ENCODE peak calls at places on chromosomes 4 and X, in four cellular contexts. I, B, G and H are unnamed samples.

GRCh38 chrX:110086916-110087484 is 84.1 kb downstream of the TMEM164 start:
- DNase-seq in I (no peak), B (no peak), G (no peak), H (no peak)

GRCh38 chr4:26452565-26453531 is 37.4 kb downstream of the CCKAR start:
- DNase-seq in I (no peak), B (no peak), G (no peak), H (no peak)

GRCh38 chrX:118726887-118727685 is at the start of gene IL13RA1:
- DNase-seq in I (no peak), B (peak; percentile 8), G (no peak), H (no peak)

GRCh38 chr4:95108883-95109421 is 351.2 kb downstream of the BMPR1B start:
- DNase-seq in I (no peak), B (no peak), G (no peak), H (no peak)

GRCh38 chr4:23934915-23935314 is 45.1 kb upstream of the PPARGC1A start:
- DNase-seq in I (no peak), B (no peak), G (no peak), H (no peak)

GRCh38 chr4:123825596-123826291 is 429.1 kb downstream of the SPRY1 start:
- DNase-seq in I (no peak), B (no peak), G (no peak), H (no peak)

GRCh38 chr4:13640149-13640671 is 12.7 kb upstream of the BOD1L1 start:
- DNase-seq in I (no peak), B (no peak), G (no peak), H (no peak)

GRCh38 chrX:45322382-45322781 is 121.7 kb upstream of the DIPK2B start:
- DNase-seq in I (no peak), B (no peak), G (no peak), H (no peak)

GRCh38 chr4:94546949-94547348 is 95.2 kb downstream of the PDLIM5 start:
- DNase-seq in I (no peak), B (no peak), G (no peak), H (no peak)

GRCh38 chrX:1527457-1527856 is 9.5 kb downstream of the P2RY8 start:
- DNase-seq in I (no peak), B (no peak), G (no peak), H (no peak)

GRCh38 chrX:77953708-77954107 is 15.7 kb downstream of the PGAM4 start:
- DNase-seq in I (no peak), B (no peak), G (no peak), H (no peak)

GRCh38 chrX:20372533-20372932 is 105.8 kb upstream of the RPS6KA3 start:
- DNase-seq in I (no peak), B (no peak), G (no peak), H (no peak)

GRCh38 chrX:153968754-153969124 is 2.9 kb downstream of the HCFC1 start:
- DNase-seq in I (no peak), B (no peak), G (no peak), H (no peak)